ENCODE peak calls at places on chromosomes 13 and 19, in five cellular contexts. X, J, N, U and W are unnamed samples.
A peak's percentile ranks its signal among the peaks of the same experiment; 100 is the strongest.

GRCh38 chr13:40109324-40109958 is 454.0 kb downstream of the COG6 start:
- DNase-seq in N (no peak), J (no peak), X (no peak), U (no peak), W (no peak)

GRCh38 chr13:50989476-50989875 is 79.9 kb downstream of the RNASEH2B start:
- DNase-seq in J (no peak), U (no peak), X (peak; percentile 52), N (peak; percentile 71), W (no peak)

GRCh38 chr19:46015080-46015960 is 7.5 kb downstream of the PGLYRP1 start:
- DNase-seq in U (no peak), J (peak; percentile 38), N (peak; percentile 96), X (peak; percentile 96), W (peak; percentile 52)

GRCh38 chr13:48939728-48940127 is 36.0 kb upstream of the FNDC3A start:
- DNase-seq in J (no peak), N (no peak), U (no peak), X (no peak), W (no peak)

GRCh38 chr19:10920781-10921180 is 7.7 kb downstream of the YIPF2 start:
- DNase-seq in X (no peak), N (no peak), J (no peak), U (no peak), W (no peak)

GRCh38 chr13:51576754-51577153 is 7.5 kb upstream of the WDFY2 start:
- DNase-seq in U (no peak), N (no peak), X (no peak), J (no peak), W (no peak)

GRCh38 chr19:4130635-4131438 is 6.9 kb upstream of the MAP2K2 start:
- DNase-seq in N (no peak), J (no peak), U (no peak), X (no peak), W (no peak)

GRCh38 chr19:57887195-57887941 is 1.5 kb downstream of the ZNF814 start:
- DNase-seq in N (peak; percentile 96), J (no peak), X (peak; percentile 71), U (no peak), W (no peak)

GRCh38 chr13:40667622-40667978 is 1.2 kb upstream of the FOXO1 start:
- DNase-seq in U (no peak), N (peak; percentile 85), X (peak; percentile 35), J (no peak), W (no peak)

GRCh38 chr19:7366701-7367420 is 18.1 kb downstream of the ARHGEF18 start:
- DNase-seq in X (peak; percentile 23), N (peak; percentile 76), U (peak; percentile 74), J (no peak), W (peak; percentile 79)

GRCh38 chr13:89925107-89925506 is 1422.4 kb upstream of the MIR17HG start:
- DNase-seq in N (peak; percentile 72), X (peak; percentile 57), J (no peak), U (no peak), W (peak; percentile 3)

GRCh38 chr13:26605845-26606244 is 48.4 kb downstream of the WASF3 start:
- DNase-seq in J (no peak), U (no peak), N (peak; percentile 78), X (peak; percentile 43), W (peak; percentile 2)

GRCh38 chr13:21478881-21479808 is 20.0 kb upstream of the ZDHHC20 start:
- DNase-seq in J (no peak), X (peak; percentile 80), N (peak; percentile 87), U (peak; percentile 54), W (peak; percentile 80)

GRCh38 chr13:46475586-46475991 is 77.4 kb upstream of the LRCH1 start:
- DNase-seq in X (no peak), J (no peak), U (no peak), N (no peak), W (no peak)

GRCh38 chr19:7509625-7510024 is 6.3 kb upstream of the ZNF358 start:
- DNase-seq in U (no peak), X (peak; percentile 80), N (peak; percentile 80), J (no peak), W (no peak)

GRCh38 chr13:32731576-32731975 is 145.3 kb downstream of the PDS5B start:
- DNase-seq in N (no peak), J (no peak), X (no peak), U (no peak), W (no peak)

GRCh38 chr19:53388168-53388567 is 6.8 kb upstream of the ZNF765 start:
- DNase-seq in N (no peak), U (no peak), J (no peak), X (no peak), W (no peak)

GRCh38 chr19:50152578-50152977 is 10.5 kb downstream of the IZUMO2 start:
- DNase-seq in J (no peak), U (no peak), X (no peak), N (no peak), W (no peak)

GRCh38 chr19:43872547-43873336 is 45.6 kb downstream of the ZNF283 start:
- DNase-seq in J (no peak), U (no peak), N (peak; percentile 23), X (no peak), W (no peak)

DNA sequence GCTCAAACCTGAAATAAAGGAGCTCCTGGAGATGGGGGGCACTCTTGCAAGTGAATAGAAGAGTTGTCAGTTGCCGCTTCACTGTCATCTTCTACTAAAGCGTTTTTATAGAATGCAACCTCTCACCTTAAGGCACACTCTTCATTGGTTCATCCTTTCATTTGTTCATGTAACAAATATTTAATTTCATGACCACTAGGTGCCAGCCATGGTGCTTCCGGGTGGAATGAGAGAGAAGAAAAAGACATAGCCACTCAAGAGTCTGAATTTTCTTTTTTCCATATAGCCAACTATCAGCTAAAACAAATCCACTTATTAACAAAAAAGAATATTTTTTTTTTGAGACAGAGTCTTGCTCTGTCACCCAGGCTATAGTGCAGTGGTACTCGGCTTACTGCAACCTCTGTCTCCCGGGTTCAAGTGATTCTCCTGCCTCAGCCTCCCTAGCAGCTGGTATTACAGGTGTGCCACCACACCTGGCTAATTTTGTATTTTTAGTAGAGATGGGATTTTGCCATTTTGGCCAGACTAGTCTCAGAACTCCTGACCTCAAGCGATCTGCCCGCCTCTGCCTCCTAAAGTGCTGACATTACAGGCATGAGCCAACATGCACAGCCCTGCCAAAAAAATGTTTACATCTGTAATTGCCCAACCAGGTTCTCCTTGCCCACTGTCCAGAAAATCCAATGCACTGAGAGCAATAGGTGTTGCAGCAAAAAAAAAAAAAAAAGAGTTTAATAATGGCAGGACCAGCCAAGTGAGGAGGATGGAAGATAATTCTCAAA is 22.1 kb upstream of the SACS start:
- DNase-seq in J (no peak), U (no peak), X (no peak), N (no peak), W (no peak)
- TF ChIP-seq CTCF in J (no peak), U (no peak), X (no peak), N (no peak), W (no peak)

GRCh38 chr13:44919103-44919804 is 70.0 kb downstream of the NUFIP1 start:
- DNase-seq in U (no peak), X (no peak), N (no peak), J (no peak), W (no peak)
- H3K4me3 ChIP-seq in U (peak overlapping the region; percentile 80), X (peak overlapping the region; percentile 61), N (peak overlapping the region; percentile 53), J (no peak overlapping the region), W (peak overlapping the region; percentile 79)

GRCh38 chr19:5680083-5680436 is 256 bp downstream of the MICOS13 start:
- DNase-seq in N (peak; percentile 61), X (peak; percentile 48), U (no peak), J (no peak), W (no peak)
- TF ChIP-seq CTCF in N (no peak), X (no peak), U (no peak), J (no peak), W (no peak)

GRCh38 chr13:20118268-20119140 is 42.3 kb downstream of the GJA3 start:
- DNase-seq in J (peak; percentile 26), U (no peak), X (peak; percentile 63), N (peak; percentile 72), W (peak; percentile 24)
- H3K4me3 ChIP-seq in J (peak overlapping the region; percentile 62), U (peak overlapping the region; percentile 61), X (peak overlapping the region; percentile 58), N (peak overlapping the region; percentile 78), W (peak overlapping the region; percentile 69)

GRCh38 chr19:49109051-49109450 is 5.1 kb upstream of the LIN7B start:
- DNase-seq in X (no peak), N (no peak), U (no peak), J (no peak), W (no peak)

GRCh38 chr19:49107625-49108459 is 6.3 kb upstream of the LIN7B start:
- DNase-seq in J (no peak), X (no peak), N (no peak), U (no peak), W (no peak)

GRCh38 chr19:49109569-49110233 is 4.5 kb upstream of the LIN7B start:
- DNase-seq in U (no peak), J (no peak), N (no peak), X (no peak), W (no peak)

GRCh38 chr19:49104229-49104864 is 9.8 kb upstream of the LIN7B start:
- DNase-seq in J (no peak), U (no peak), N (no peak), X (no peak), W (no peak)

GRCh38 chr19:49106648-49107135 is 7.5 kb upstream of the LIN7B start:
- DNase-seq in U (peak; percentile 50), X (peak; percentile 76), N (peak; percentile 81), J (no peak), W (peak; percentile 69)
- TF ChIP-seq CTCF in U (peak; percentile 78), X (peak; percentile 91), N (peak; percentile 90), J (peak; percentile 83), W (peak; percentile 83)

GRCh38 chr19:40283414-40284250 is 1.5 kb downstream of the AKT2 start:
- DNase-seq in N (no peak), X (no peak), J (no peak), U (no peak), W (no peak)
- H3K4me3 ChIP-seq in N (peak overlapping the region; percentile 98), X (peak overlapping the region; percentile 94), J (peak overlapping the region; percentile 88), U (peak overlapping the region; percentile 74), W (peak overlapping the region; percentile 89)

GRCh38 chr13:36088463-36088862 is 42.7 kb downstream of the DCLK1 start:
- DNase-seq in X (no peak), J (no peak), U (no peak), N (no peak), W (no peak)

GRCh38 chr13:36089130-36089529 is 42.1 kb downstream of the DCLK1 start:
- DNase-seq in N (no peak), J (no peak), U (no peak), X (no peak), W (no peak)

GRCh38 chr13:36090592-36090991 is 40.6 kb downstream of the DCLK1 start:
- DNase-seq in X (no peak), U (no peak), N (no peak), J (no peak), W (no peak)

GRCh38 chr13:36086117-36086516 is 45.1 kb downstream of the DCLK1 start:
- DNase-seq in U (no peak), X (peak; percentile 24), J (no peak), N (peak; percentile 71), W (no peak)

DNA sequence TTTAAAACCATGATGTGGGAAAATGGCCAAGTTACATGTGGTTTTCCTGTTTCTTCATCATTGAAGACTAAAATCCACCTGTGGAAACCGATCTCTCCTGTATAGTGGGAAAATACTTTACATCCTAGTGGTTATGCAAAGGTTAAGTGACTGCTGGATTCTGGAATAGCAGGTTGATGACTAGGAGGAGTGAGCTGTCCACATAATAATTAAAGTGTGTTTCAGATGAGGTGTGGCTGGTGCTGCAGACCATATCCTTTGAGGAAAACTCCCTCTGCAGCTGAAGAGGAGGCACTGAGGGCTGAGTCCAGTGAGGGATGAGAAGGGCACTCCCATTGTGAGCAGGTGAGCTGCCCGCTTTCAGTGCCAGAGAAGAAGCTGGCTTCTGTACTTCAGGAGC is 43.2 kb downstream of the DCLK1 start:
- DNase-seq in U (no peak), X (no peak), N (no peak), J (no peak), W (no peak)
- TF ChIP-seq CTCF in U (no peak), X (no peak), N (no peak), J (no peak), W (no peak)

GRCh38 chr19:19213822-19214558 is 2.2 kb downstream of the NCAN start:
- DNase-seq in X (peak; percentile 42), N (peak; percentile 68), J (no peak), U (no peak), W (peak; percentile 28)
- H3K4me3 ChIP-seq in X (no peak overlapping the region), N (no peak overlapping the region), J (no peak overlapping the region), U (no peak overlapping the region), W (no peak overlapping the region)